ENCODE peak calls at places on chromosomes 7 and 10, in seven cellular contexts. M is GM12878, L is HCT116, W is H1, E is K562, N is HepG2, H is endothelial cell of umbilical vein. Z is an unnamed sample.

GRCh38 chr10:19811517-19811916 is 4.7 kb upstream of the PLXDC2 start:
- DNase-seq in W (no peak), L (no peak), N (peak), H (no peak), E (no peak), M (no peak), Z (no peak)

GRCh38 chr7:127252380-127252718 is 392 bp downstream of the GRM8 start:
- DNase-seq in M (no peak), H (no peak), N (no peak), L (no peak), E (no peak), W (peak), Z (no peak)

GRCh38 chr10:113131611-113132330 is 181.7 kb downstream of the TCF7L2 start:
- DNase-seq in N (peak), E (no peak), M (no peak), H (peak), L (no peak), W (no peak), Z (no peak)

GRCh38 chr10:67803588-67804394 is 34.2 kb downstream of the DNAJC12 start:
- DNase-seq in M (no peak), H (no peak), N (peak), E (no peak), L (no peak), W (no peak), Z (no peak)

GRCh38 chr10:52071814-52072213 is 242.3 kb upstream of the DKK1 start:
- DNase-seq in M (no peak), N (no peak), L (no peak), W (no peak), E (no peak), H (no peak), Z (no peak)

GRCh38 chr10:70811881-70812280 is 3.9 kb upstream of the SGPL1 start:
- DNase-seq in E (no peak), N (no peak), H (no peak), L (no peak), M (no peak), W (no peak), Z (no peak)

GRCh38 chr7:27175005-27175625 is 995 bp upstream of the HOXA10 start:
- DNase-seq in M (no peak), E (no peak), L (no peak), W (peak), N (no peak), H (peak), Z (no peak)

GRCh38 chr10:48792687-48793096 is 108.0 kb downstream of the WDFY4 start:
- DNase-seq in E (no peak), W (no peak), M (no peak), H (no peak), N (no peak), L (no peak), Z (no peak)

GRCh38 chr10:45004661-45005060 is 3.9 kb downstream of the ZNF22 start:
- DNase-seq in L (no peak), H (no peak), E (no peak), W (no peak), N (peak), M (no peak), Z (no peak)

GRCh38 chr10:12160664-12161063 is 31.2 kb downstream of the SEC61A2 start:
- DNase-seq in N (no peak), E (no peak), H (no peak), L (no peak), M (no peak), W (no peak), Z (no peak)

DNA sequence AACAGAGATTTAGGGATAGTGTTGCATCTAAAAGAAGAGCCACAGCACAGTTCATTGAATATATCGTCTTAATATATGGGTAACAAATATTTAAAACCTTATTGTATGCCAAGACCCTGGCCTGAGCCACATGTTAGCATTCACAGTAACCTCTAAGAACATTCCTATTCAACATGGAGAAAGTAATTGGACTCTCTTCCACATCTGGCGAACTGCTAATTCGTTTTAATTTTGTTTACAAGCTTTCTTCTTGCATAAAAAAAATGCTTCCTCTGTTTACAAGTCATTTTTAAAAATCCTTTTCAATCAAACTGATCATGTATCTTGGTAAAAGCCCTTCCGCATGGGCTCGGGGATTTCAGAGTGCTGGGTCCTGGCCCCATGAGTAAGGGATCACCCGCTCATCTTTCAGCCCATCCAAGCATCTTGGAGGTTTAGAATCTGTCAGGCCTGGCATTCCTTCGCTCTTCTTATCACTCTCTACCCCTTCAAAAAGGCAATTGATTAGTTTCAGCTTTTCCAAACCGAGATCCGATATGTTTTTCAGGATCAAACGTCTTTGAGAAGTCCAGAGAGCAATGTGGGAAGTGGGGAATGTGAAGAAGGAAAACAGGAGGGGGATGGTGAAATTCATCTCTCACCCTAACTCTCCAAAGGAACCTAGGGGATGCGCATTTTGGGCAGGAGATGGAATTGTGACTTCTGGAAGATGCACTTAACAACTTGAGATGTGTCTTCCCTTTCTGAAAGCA is 7.2 kb downstream of the TWIST1 start:
- DNase-seq in N (no peak), H (no peak), E (no peak), L (no peak), W (no peak), M (no peak), Z (no peak)
- TF ChIP-seq EZH2 in N (no peak), H (no peak), E (no peak), L (no peak), W (peak), M (no peak), Z (no peak)

GRCh38 chr7:159034988-159035387 is 109.7 kb downstream of the VIPR2 start:
- DNase-seq in N (no peak), E (no peak), L (no peak), H (no peak), M (no peak), W (peak), Z (no peak)
- TF ChIP-seq POLR2AphosphoS5 in N (no peak), E (no peak), L (no peak), H (no peak), M (no peak), W (no peak), Z (no peak)

GRCh38 chr10:54958844-54959243 is 157.8 kb upstream of the PCDH15 start:
- DNase-seq in H (peak), L (no peak), M (no peak), N (no peak), W (no peak), E (no peak), Z (no peak)

GRCh38 chr10:54962134-54962900 is 161.3 kb upstream of the PCDH15 start:
- DNase-seq in L (no peak), N (no peak), H (no peak), E (no peak), M (no peak), W (no peak), Z (no peak)

GRCh38 chr10:54961040-54961439 is 160.0 kb upstream of the PCDH15 start:
- DNase-seq in M (no peak), W (no peak), L (no peak), E (no peak), H (no peak), N (no peak), Z (no peak)
- H3K9ac ChIP-seq in M (no peak), W (no peak), L (no peak), E (no peak), H (no peak), N (no peak), Z (no peak)

GRCh38 chr10:93899109-93899508 is 5.3 kb downstream of the SLC35G1 start:
- DNase-seq in E (no peak), W (no peak), L (no peak), M (no peak), H (no peak), N (no peak), Z (no peak)

GRCh38 chr10:93897070-93897797 is 3.5 kb downstream of the SLC35G1 start:
- DNase-seq in H (no peak), M (no peak), W (no peak), E (no peak), L (no peak), N (no peak), Z (no peak)

GRCh38 chr10:93893646-93894515 is at the start of gene SLC35G1:
- DNase-seq in W (peak), M (peak), E (peak), N (peak), H (peak), L (peak), Z (no peak)

DNA sequence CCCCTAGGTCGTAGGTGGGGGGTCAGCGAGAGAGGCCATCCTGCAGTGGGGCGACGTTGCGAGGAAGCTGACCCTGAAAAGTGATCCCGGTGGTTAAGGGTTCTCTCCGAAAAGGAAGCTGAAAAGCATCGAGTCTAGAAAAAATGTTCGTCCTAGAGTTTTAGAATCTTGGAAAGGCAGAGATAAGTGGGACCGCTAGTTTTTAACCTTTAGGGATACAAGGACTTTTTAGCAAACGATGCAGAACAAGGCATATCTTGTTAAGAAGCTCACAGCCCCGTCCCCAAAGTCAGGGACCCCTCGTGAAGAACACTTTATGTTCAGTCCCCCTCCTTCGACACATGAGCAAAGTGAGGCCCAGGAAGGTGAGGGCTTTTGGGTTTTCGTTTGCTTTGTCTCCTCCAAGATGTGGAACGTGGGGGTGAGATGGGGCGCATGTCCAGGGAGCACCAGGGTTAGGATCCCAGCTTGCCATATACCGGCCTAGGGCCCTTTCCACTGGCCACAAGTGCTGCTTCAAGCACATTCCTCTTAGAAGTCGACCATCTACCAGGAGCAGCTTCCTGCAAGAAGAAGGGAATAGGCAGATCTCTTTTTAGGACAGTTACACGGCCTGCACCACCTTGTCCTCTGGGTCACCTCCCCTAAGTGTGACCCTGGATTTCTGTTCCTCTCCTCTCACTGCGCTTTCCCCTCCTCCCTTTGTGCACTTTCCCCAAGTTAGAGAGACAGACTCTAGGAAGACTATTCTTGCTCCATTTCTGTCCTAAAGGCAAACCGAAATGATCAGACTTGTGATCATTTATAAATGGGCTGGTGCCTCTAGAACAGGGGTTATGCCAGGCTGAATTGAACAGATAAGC is 969 bp downstream of the SLC35G1 start:
- DNase-seq in N (no peak), E (no peak), M (no peak), H (peak), L (no peak), W (no peak), Z (no peak)
- TF ChIP-seq EZH2 in N (no peak), E (no peak), M (no peak), H (no peak), L (no peak), W (peak), Z (no peak)